ENCODE peak calls at places on chromosome 1, in seven cellular contexts. U, R, E, K, Z, O and P are unnamed samples.

GRCh38 chr1:24052119-24052695 is 59.7 kb downstream of the MYOM3 start:
- DNase-seq in U (no peak), R (no peak), E (no peak), K (no peak), Z (no peak), O (no peak), P (no peak)

GRCh38 chr1:4093856-4094565 is 193.9 kb upstream of the C1orf174 start:
- DNase-seq in U (no peak), R (no peak), E (no peak), K (no peak), Z (no peak), O (no peak), P (no peak)

GRCh38 chr1:159188375-159188788 is 16.3 kb upstream of the ACKR1 start:
- DNase-seq in U (no peak), R (peak; percentile 92), E (peak; percentile 89), K (no peak), Z (no peak), O (no peak), P (no peak)

GRCh38 chr1:26959722-26960624 is at the start of gene KDF1:
- DNase-seq in U (peak; percentile 61), R (peak; percentile 18), E (peak; percentile 77), K (peak; percentile 87), Z (no peak), O (no peak), P (peak; percentile 64)

GRCh38 chr1:207619833-207620572 is 24.9 kb upstream of the CR1L start:
- DNase-seq in U (peak; percentile 34), R (no peak), E (no peak), K (peak; percentile 68), Z (no peak), O (peak; percentile 35), P (peak; percentile 45)

GRCh38 chr1:200367841-200368534 is 41.8 kb downstream of the ZNF281 start:
- DNase-seq in U (no peak), R (no peak), E (no peak), K (no peak), Z (no peak), O (no peak), P (no peak)

GRCh38 chr1:33684346-33685122 is 179.3 kb upstream of the HMGB4 start:
- DNase-seq in U (no peak), R (no peak), E (no peak), K (no peak), Z (no peak), O (no peak), P (peak; percentile 47)

GRCh38 chr1:241323510-241323909 is 33.5 kb downstream of the RGS7 start:
- DNase-seq in U (no peak), R (peak; percentile 62), E (peak; percentile 25), K (peak; percentile 24), Z (no peak), O (no peak), P (peak; percentile 21)

GRCh38 chr1:204493882-204494280 is 724 bp downstream of the PIK3C2B start:
- DNase-seq in U (no peak), R (peak; percentile 25), E (no peak), K (peak; percentile 77), Z (no peak), O (peak; percentile 85), P (peak; percentile 78)

GRCh38 chr1:184056921-184057496 is 5.5 kb downstream of the TSEN15 start:
- DNase-seq in U (no peak), R (no peak), E (no peak), K (no peak), Z (no peak), O (no peak), P (no peak)

GRCh38 chr1:16072095-16072494 is 1.4 kb downstream of the FAM131C start:
- DNase-seq in U (no peak), R (no peak), E (no peak), K (no peak), Z (no peak), O (no peak), P (no peak)

GRCh38 chr1:103917771-103918170 is 168.1 kb downstream of the AMY1C start:
- DNase-seq in U (no peak), R (no peak), E (no peak), K (no peak), Z (no peak), O (no peak), P (no peak)
- TF ChIP-seq YY1 in U (no peak), R (no peak), E (no peak), K (no peak), Z (no peak), O (no peak), P (no peak)

GRCh38 chr1:83807792-83808191 is 191.1 kb downstream of the TTLL7 start:
- DNase-seq in U (no peak), R (no peak), E (no peak), K (no peak), Z (no peak), O (no peak), P (peak; percentile 6)

GRCh38 chr1:83808536-83808935 is 190.4 kb downstream of the TTLL7 start:
- DNase-seq in U (no peak), R (no peak), E (no peak), K (no peak), Z (no peak), O (no peak), P (no peak)

GRCh38 chr1:83813571-83813970 is 185.4 kb downstream of the TTLL7 start:
- DNase-seq in U (no peak), R (no peak), E (no peak), K (no peak), Z (no peak), O (no peak), P (peak; percentile 4)

GRCh38 chr1:83805921-83806320 is 193.0 kb downstream of the TTLL7 start:
- DNase-seq in U (no peak), R (no peak), E (no peak), K (no peak), Z (no peak), O (no peak), P (no peak)

GRCh38 chr1:83810160-83810559 is 188.8 kb downstream of the TTLL7 start:
- DNase-seq in U (no peak), R (no peak), E (no peak), K (no peak), Z (no peak), O (no peak), P (no peak)
- TF ChIP-seq YY1 in U (no peak), R (no peak), E (no peak), K (no peak), Z (no peak), O (no peak), P (no peak)

GRCh38 chr1:155226188-155226909 is 17.9 kb downstream of the MTX1 start:
- DNase-seq in U (peak; percentile 71), R (peak; percentile 87), E (no peak), K (peak; percentile 69), Z (no peak), O (peak; percentile 60), P (peak; percentile 60)

GRCh38 chr1:155228096-155228427 is 19.6 kb downstream of the MTX1 start:
- DNase-seq in U (no peak), R (no peak), E (no peak), K (no peak), Z (no peak), O (no peak), P (no peak)

GRCh38 chr1:155226910-155227260 is 18.4 kb downstream of the MTX1 start:
- DNase-seq in U (no peak), R (no peak), E (no peak), K (peak; percentile 54), Z (no peak), O (peak; percentile 38), P (peak; percentile 72)

GRCh38 chr1:155223017-155223416 is 14.5 kb downstream of the MTX1 start:
- DNase-seq in U (no peak), R (no peak), E (no peak), K (no peak), Z (no peak), O (no peak), P (no peak)

GRCh38 chr1:155227261-155228095 is 19.0 kb downstream of the MTX1 start:
- DNase-seq in U (peak; percentile 97), R (peak; percentile 100), E (peak; percentile 95), K (peak; percentile 100), Z (peak; percentile 96), O (peak; percentile 98), P (peak; percentile 97)
- TF ChIP-seq YY1 in U (peak; percentile 62), R (peak; percentile 31), E (peak; percentile 80), K (no peak), Z (peak; percentile 78), O (peak; percentile 58), P (no peak)

GRCh38 chr1:12426030-12426429 is 192.0 kb downstream of the DHRS3 start:
- DNase-seq in U (no peak), R (no peak), E (no peak), K (no peak), Z (no peak), O (no peak), P (no peak)
- TF ChIP-seq YY1 in U (no peak), R (no peak), E (no peak), K (no peak), Z (no peak), O (no peak), P (no peak)

GRCh38 chr1:157798211-157798610 is 21.3 kb upstream of the FCRL2 start:
- DNase-seq in U (no peak), R (no peak), E (no peak), K (no peak), Z (no peak), O (no peak), P (no peak)
- TF ChIP-seq YY1 in U (no peak), R (no peak), E (no peak), K (no peak), Z (no peak), O (no peak), P (no peak)

GRCh38 chr1:12125422-12126355 is 41.1 kb upstream of the TNFRSF1B start:
- DNase-seq in U (no peak), R (no peak), E (no peak), K (no peak), Z (no peak), O (no peak), P (no peak)

GRCh38 chr1:12126781-12127180 is 40.0 kb upstream of the TNFRSF1B start:
- DNase-seq in U (no peak), R (no peak), E (no peak), K (no peak), Z (no peak), O (no peak), P (no peak)

GRCh38 chr1:12127206-12127810 is 39.5 kb upstream of the TNFRSF1B start:
- DNase-seq in U (no peak), R (no peak), E (no peak), K (no peak), Z (no peak), O (no peak), P (no peak)

GRCh38 chr1:12123172-12123571 is 43.6 kb upstream of the TNFRSF1B start:
- DNase-seq in U (no peak), R (no peak), E (no peak), K (no peak), Z (no peak), O (no peak), P (no peak)

GRCh38 chr1:12124693-12125421 is 41.9 kb upstream of the TNFRSF1B start:
- DNase-seq in U (peak; percentile 40), R (peak; percentile 11), E (peak; percentile 41), K (peak; percentile 77), Z (no peak), O (peak; percentile 46), P (peak; percentile 77)
- TF ChIP-seq YY1 in U (peak; percentile 34), R (no peak), E (no peak), K (no peak), Z (peak; percentile 76), O (no peak), P (no peak)